ENCODE peak calls at places on chromosomes 11 and 22, in nine cellular contexts. S is astrocyte of the cerebellum, R is kidney epithelial cell, E is HL-60, D is NB4, X is mesendoderm, O is AG04450, M is kidney, U is coronary artery. P is an unnamed sample.

GRCh38 chr11:2889399-2890273 is 4.1 kb upstream of the CDKN1C start:
- DNase-seq in S (no peak), M (peak), D (no peak), X (no peak), U (no peak), R (no peak), O (no peak), E (no peak), P (peak)

GRCh38 chr11:76653674-76654309 is 16.8 kb downstream of the LRRC32 start:
- DNase-seq in R (no peak), E (no peak), M (peak), D (no peak), U (peak), O (peak), X (no peak), S (peak), P (no peak)

GRCh38 chr11:2703487-2704141 is 3.8 kb upstream of the KCNQ1OT1 start:
- DNase-seq in U (no peak), X (peak), D (peak), O (no peak), R (no peak), M (peak), S (no peak), E (peak), P (no peak)

GRCh38 chr11:128179512-128179911 is 407.8 kb downstream of the ETS1 start:
- DNase-seq in X (no peak), R (no peak), M (no peak), E (no peak), O (no peak), U (no peak), S (no peak), D (no peak), P (no peak)

GRCh38 chr22:26445577-26446275 is 16.7 kb downstream of the ASPHD2 start:
- DNase-seq in M (no peak), R (no peak), U (no peak), O (no peak), E (no peak), X (no peak), S (no peak), D (no peak), P (no peak)

GRCh38 chr11:108558222-108558621 is 35.3 kb downstream of the EXPH5 start:
- DNase-seq in D (no peak), M (no peak), X (no peak), U (no peak), R (no peak), O (no peak), E (no peak), S (no peak), P (no peak)

GRCh38 chr11:2300936-2301630 is 635 bp downstream of the C11orf21 start:
- DNase-seq in R (no peak), S (no peak), M (peak), U (peak), X (no peak), O (no peak), D (peak), E (peak), P (no peak)

GRCh38 chr22:35930933-35931332 is 97.7 kb downstream of the RBFOX2 start:
- DNase-seq in R (peak), U (no peak), S (peak), X (peak), E (peak), O (peak), D (peak), M (no peak), P (no peak)

GRCh38 chr11:74014880-74015279 is 6.0 kb upstream of the UCP3 start:
- DNase-seq in D (no peak), M (no peak), U (no peak), O (no peak), R (no peak), S (no peak), X (no peak), E (peak), P (no peak)

GRCh38 chr11:127616171-127616570 is 615.6 kb upstream of the KIRREL3 start:
- DNase-seq in S (no peak), O (no peak), D (no peak), U (no peak), R (no peak), E (no peak), X (no peak), M (no peak), P (no peak)

GRCh38 chr22:38698407-38699094 is 2.2 kb downstream of the JOSD1 start:
- DNase-seq in M (no peak), S (no peak), X (no peak), D (no peak), E (no peak), U (no peak), O (no peak), R (no peak), P (no peak)

GRCh38 chr22:38699784-38700183 is 959 bp downstream of the JOSD1 start:
- DNase-seq in U (no peak), X (peak), D (peak), R (no peak), S (no peak), M (no peak), O (no peak), E (no peak), P (no peak)

GRCh38 chr22:38700271-38700788 is 413 bp downstream of the JOSD1 start:
- DNase-seq in X (peak), E (peak), S (no peak), O (no peak), M (peak), U (no peak), R (no peak), D (no peak), P (no peak)

GRCh38 chr22:38697055-38697980 is 3.4 kb downstream of the JOSD1 start:
- DNase-seq in D (no peak), E (no peak), X (peak), M (no peak), R (no peak), U (no peak), S (no peak), O (no peak), P (no peak)

DNA sequence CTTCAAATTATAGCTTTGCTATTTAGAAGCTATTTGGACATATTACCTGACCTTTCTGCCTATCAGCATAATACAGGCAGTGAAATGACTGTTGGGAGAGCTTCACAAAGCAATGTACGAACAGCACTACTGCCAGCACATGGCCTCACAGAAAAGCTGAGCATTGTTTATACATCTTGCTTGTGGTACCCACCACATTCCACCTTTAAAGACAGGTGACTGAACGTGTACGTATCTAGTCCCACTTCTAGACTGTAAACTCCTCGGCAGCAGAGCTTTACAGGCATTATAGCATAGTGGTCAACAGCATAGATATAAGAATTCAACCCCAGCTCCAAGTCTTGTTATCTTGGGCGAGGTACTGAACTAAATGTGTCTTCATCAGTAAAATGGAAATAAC is 1.6 kb downstream of the JOSD1 start:
- DNase-seq in D (no peak), U (no peak), E (no peak), R (no peak), S (no peak), O (no peak), M (no peak), X (no peak), P (no peak)
- H3K4me3 ChIP-seq in D (peak), U (peak), E (no peak), R (peak), S (peak), O (peak), M (peak), X (peak), P (peak)

DNA sequence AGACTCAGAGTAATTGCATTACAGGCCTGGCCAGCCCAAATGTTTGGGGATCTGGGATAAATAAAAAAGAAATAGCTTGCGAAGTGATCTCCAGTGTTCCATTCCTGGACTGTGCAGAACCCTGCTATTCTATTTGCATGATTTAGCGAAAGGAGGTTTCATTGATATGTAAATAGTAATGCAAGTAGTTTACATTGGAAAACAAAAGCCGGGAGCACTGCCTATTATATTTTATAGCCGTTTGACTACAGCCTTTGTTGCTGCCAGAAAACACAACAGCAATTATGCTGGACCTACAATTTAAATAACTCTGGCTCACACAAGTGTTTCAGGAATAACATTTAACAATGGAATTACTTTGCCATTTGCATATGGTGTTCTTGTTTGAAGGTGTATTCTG is 315.2 kb downstream of the BRD1 start:
- DNase-seq in U (peak), D (no peak), R (no peak), S (no peak), O (no peak), E (no peak), M (no peak), X (no peak), P (no peak)
- H3K4me3 ChIP-seq in U (no peak), D (no peak), R (no peak), S (no peak), O (no peak), E (no peak), M (no peak), X (no peak), P (no peak)

GRCh38 chr11:65642014-65642671 is 4.2 kb downstream of the SIPA1 start:
- DNase-seq in S (no peak), U (no peak), M (peak), E (no peak), X (peak), O (no peak), D (no peak), R (no peak), P (peak)
- H3K4me3 ChIP-seq in S (peak), U (peak), M (no peak), E (peak), X (peak), O (no peak), D (no peak), R (no peak), P (no peak)

GRCh38 chr11:130834886-130835285 is 81.4 kb downstream of the SNX19 start:
- DNase-seq in M (no peak), X (no peak), S (no peak), U (no peak), O (no peak), R (no peak), D (no peak), E (no peak), P (no peak)

GRCh38 chr11:130829801-130830562 is 86.3 kb downstream of the SNX19 start:
- DNase-seq in E (no peak), U (no peak), D (no peak), R (no peak), S (no peak), M (no peak), O (no peak), X (no peak), P (no peak)

GRCh38 chr11:130830563-130830950 is 85.7 kb downstream of the SNX19 start:
- DNase-seq in R (no peak), O (no peak), M (no peak), S (no peak), U (no peak), X (no peak), E (no peak), D (no peak), P (no peak)

GRCh38 chr11:130831506-130832385 is 84.5 kb downstream of the SNX19 start:
- DNase-seq in R (no peak), D (no peak), E (no peak), S (no peak), M (no peak), O (no peak), X (peak), U (no peak), P (no peak)

GRCh38 chr11:130832571-130833432 is 83.5 kb downstream of the SNX19 start:
- DNase-seq in O (no peak), X (no peak), D (no peak), R (no peak), S (no peak), U (no peak), M (no peak), E (no peak), P (no peak)
- H3K4me3 ChIP-seq in O (no peak), X (no peak), D (no peak), R (no peak), S (no peak), U (no peak), M (no peak), E (no peak), P (no peak)

P was measured in pancreas.